ENCODE peak calls at places on chromosome 19, in four cellular contexts. U is SK-N-SH, H is K562, R is GM12878. W is an unnamed sample.

GRCh38 chr19:11767633-11768133 is 883 bp downstream of the ZNF441 start:
- DNase-seq in R (peak; percentile 31), U (peak; percentile 57), H (peak; percentile 35), W (no peak)

GRCh38 chr19:55382522-55383054 is 1.5 kb downstream of the TMEM238 start:
- DNase-seq in H (no peak), U (no peak), R (no peak), W (no peak)

GRCh38 chr19:55212447-55212846 is 3.1 kb upstream of the PTPRH start:
- DNase-seq in U (no peak), H (peak; percentile 66), R (peak; percentile 13), W (no peak)

GRCh38 chr19:2533686-2534085 is 57.8 kb downstream of the GADD45B start:
- DNase-seq in R (no peak), H (no peak), U (no peak), W (no peak)

GRCh38 chr19:35860818-35861639 is 4.3 kb downstream of the KIRREL2 start:
- DNase-seq in U (no peak), R (no peak), H (peak; percentile 76), W (peak; percentile 92)

GRCh38 chr19:52140077-52140710 is 456 bp upstream of the ZNF616 start:
- DNase-seq in H (no peak), U (no peak), R (no peak), W (no peak)

GRCh38 chr19:50501186-50501567 is 9.8 kb downstream of the JOSD2 start:
- DNase-seq in H (no peak), R (no peak), U (no peak), W (no peak)

GRCh38 chr19:51697169-51697776 is 4.1 kb downstream of the SPACA6 start:
- DNase-seq in R (no peak), U (peak; percentile 2), H (no peak), W (no peak)

GRCh38 chr19:3270908-3271307 is 46.4 kb downstream of the CELF5 start:
- DNase-seq in R (no peak), H (peak; percentile 62), U (peak; percentile 89), W (peak; percentile 66)

GRCh38 chr19:20969498-20969897 is 46.4 kb downstream of the ZNF85 start:
- DNase-seq in U (no peak), R (no peak), H (no peak), W (no peak)

GRCh38 chr19:39469036-39469435 is 11.6 kb upstream of the TIMM50 start:
- DNase-seq in U (no peak), R (no peak), H (no peak), W (no peak)

GRCh38 chr19:19615086-19615485 is 3.4 kb downstream of the PBX4 start:
- DNase-seq in R (no peak), H (no peak), U (no peak), W (no peak)

GRCh38 chr19:778910-779653 is 18.2 kb upstream of the PTBP1 start:
- DNase-seq in R (no peak), H (no peak), U (no peak), W (no peak)

GRCh38 chr19:46841458-46842083 is 9.1 kb downstream of the AP2S1 start:
- DNase-seq in R (no peak), H (no peak), U (no peak), W (no peak)

GRCh38 chr19:35757231-35757748 is 461 bp upstream of the HSPB6 start:
- DNase-seq in U (peak; percentile 70), R (no peak), H (peak; percentile 46), W (no peak)

GRCh38 chr19:5921777-5922176 is 7.7 kb downstream of the CAPS start:
- DNase-seq in R (no peak), H (no peak), U (no peak), W (no peak)
- TF ChIP-seq USF1 in R (no peak), H (no peak), U (no peak), W (no peak)

GRCh38 chr19:16234552-16235445 is 37.1 kb downstream of the AP1M1 start:
- DNase-seq in U (peak; percentile 12), H (no peak), R (no peak), W (no peak)
- TF ChIP-seq USF1 in U (no peak), H (no peak), R (no peak), W (no peak)

DNA sequence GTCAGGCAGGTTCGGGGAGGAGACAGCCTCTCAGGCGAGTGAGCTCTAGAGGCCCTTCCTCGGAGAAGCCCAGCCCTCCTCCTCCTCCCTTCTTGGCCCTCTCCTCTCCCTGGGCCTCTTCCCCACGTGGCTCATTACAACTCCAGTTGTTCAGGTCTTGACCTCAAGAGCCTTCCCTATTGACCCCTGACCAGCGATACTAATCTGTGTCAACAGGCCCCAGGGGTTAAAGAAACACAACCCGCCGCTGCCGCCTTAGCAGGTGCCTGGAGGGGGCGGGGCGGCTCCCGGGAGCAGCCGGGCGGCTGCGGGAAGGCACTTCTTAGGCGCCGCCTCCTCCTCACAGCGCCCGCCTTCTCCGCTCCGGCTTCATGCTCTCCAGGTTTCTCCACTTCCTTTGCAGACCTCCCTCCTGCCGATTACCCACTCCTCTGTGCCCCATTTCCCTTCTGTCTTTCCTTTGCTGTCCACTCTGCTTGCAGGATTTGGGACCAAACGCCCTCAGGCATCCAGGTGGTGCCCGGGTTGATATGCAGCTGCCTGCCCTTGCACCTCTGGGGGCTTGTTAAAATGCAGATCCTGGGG is 51.0 kb downstream of the LYL1 start:
- DNase-seq in U (no peak), H (peak; percentile 92), R (no peak), W (peak; percentile 89)
- TF ChIP-seq USF1 in U (no peak), H (peak; percentile 72), R (no peak), W (peak; percentile 45)

DNA sequence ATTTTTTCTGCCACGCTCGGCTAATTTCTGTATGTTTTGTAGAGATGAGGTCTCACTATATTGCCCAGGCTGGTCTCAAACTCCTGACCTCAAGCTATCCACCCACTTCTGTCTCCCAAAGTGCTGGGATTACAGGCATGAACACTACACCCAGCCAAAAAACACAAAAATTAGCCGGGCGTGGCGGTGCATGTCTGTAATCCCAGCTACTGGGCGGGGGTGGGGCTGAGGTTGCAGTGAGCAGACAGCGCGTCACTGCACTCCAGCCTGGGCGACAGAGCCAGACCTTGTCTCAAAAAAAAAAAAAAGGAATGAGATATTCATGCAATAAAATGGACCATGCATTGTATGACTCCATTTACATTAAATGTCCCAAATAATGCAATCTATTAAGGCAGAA is 32.2 kb downstream of the VASP start:
- DNase-seq in R (no peak), U (no peak), H (no peak), W (no peak)
- TF ChIP-seq USF1 in R (no peak), U (no peak), H (no peak), W (no peak)

GRCh38 chr19:44908074-44908835 is 2.7 kb downstream of the APOE start:
- DNase-seq in U (peak; percentile 9), H (no peak), R (no peak), W (no peak)

GRCh38 chr19:44909775-44910174 is 4.2 kb downstream of the APOE start:
- DNase-seq in U (no peak), R (no peak), H (no peak), W (no peak)

GRCh38 chr19:44908836-44909201 is 3.2 kb downstream of the APOE start:
- DNase-seq in H (no peak), U (peak; percentile 21), R (no peak), W (no peak)

GRCh38 chr19:44907613-44908012 is 2.0 kb downstream of the APOE start:
- DNase-seq in H (no peak), U (peak; percentile 8), R (no peak), W (no peak)

GRCh38 chr19:44912854-44913253 is 1.6 kb upstream of the APOC1 start:
- DNase-seq in H (no peak), R (no peak), U (no peak), W (no peak)
- TF ChIP-seq USF1 in H (no peak), R (no peak), U (no peak), W (no peak)

DNA sequence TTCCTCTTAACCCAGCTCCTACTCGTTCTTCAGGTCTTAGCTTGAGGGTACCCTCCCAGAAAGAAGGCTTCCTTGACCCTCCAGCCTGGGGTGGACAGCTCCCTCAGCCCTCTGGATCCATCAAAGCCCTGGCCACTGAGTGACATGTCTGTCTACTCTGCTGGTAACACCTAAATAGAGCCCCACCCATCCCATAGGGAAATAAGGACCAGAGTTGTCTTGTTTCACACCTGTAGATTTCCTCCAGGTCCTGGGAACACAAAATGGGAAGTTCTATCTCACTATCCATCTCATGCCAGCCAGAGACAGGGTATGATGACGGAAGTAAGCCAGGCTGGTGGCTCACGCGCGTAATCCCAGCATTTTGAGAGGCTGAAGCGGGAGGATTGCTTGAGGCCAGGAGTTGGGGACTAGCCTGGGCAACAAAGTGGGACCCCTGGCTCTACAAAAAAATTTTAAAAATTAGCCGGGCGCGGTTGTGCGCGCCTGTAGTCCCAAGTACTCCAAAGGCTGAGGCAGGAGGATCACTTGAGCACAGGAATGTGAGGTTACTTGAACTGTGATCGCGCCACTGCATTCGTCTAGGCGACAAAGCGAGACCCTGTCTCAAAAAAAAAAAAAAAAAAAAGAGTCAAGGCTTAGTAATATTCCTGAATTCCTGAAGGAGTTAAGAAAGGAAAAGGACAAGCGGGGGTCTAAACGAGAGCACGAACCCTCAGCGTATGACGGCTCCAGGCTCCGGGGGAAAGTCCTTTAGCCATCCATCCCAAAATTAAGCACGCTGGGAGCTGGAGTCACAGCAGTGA is 544 bp upstream of the CCDC97 start:
- DNase-seq in H (no peak), U (no peak), R (no peak), W (no peak)
- TF ChIP-seq USF1 in H (no peak), U (no peak), R (no peak), W (no peak)

DNA sequence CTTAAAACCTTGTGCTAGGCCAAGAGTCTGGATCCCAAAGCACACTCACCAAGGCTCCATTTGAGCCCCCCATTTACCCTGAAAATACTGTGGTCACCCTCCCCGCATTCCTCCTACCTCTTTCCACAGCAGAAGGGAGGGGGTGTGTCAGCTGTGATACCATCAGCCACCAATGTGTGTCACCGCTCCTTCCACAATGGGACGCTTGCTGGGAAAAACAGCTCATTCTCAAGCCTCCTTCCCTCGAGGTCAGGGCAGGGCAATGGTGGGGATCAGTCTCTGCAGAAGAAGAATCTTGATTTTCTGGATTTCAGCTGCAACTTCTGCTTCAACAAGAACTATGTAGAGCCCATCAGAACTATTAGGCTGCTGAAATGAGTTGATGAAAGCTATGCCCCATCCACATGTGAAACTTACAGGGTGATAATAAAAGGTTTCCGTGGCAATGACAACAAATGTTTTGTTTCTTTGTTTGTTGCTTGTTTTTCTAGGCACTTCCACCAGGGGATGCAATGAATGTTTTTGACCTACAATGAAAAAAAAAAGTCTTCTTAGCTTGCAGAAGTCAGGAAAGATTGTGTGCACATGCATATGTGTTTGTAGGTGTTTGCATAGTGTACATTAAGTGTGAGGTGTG is 26.4 kb upstream of the ZNF507 start:
- DNase-seq in U (peak; percentile 64), H (peak; percentile 42), R (no peak), W (peak; percentile 67)
- TF ChIP-seq USF1 in U (no peak), H (no peak), R (no peak), W (no peak)

GRCh38 chr19:53801257-53801656 is 22.9 kb downstream of the NLRP12 start:
- DNase-seq in R (no peak), U (no peak), H (no peak), W (no peak)
- TF ChIP-seq USF1 in R (no peak), U (no peak), H (no peak), W (no peak)